ENCODE peak calls at places on chromosome 21, in eight cellular contexts. W is suprapubic skin, O is breast epithelium, C is H1, H is GM12878, J is Panc1, F is transverse colon, U is spleen. Z is an unnamed sample.

GRCh38 chr21:46639489-46640386 is 4.3 kb downstream of the PRMT2 start:
- DNase-seq in W (no peak), O (no peak), C (no peak), H (no peak), J (no peak), F (no peak), U (no peak), Z (no peak)

GRCh38 chr21:42765656-42766055 is 112.2 kb downstream of the PDE9A start:
- DNase-seq in W (no peak), O (no peak), C (no peak), H (no peak), J (no peak), F (no peak), U (peak), Z (no peak)

GRCh38 chr21:23401278-23401677 is 2206.0 kb downstream of the MRPL39 start:
- DNase-seq in W (no peak), O (no peak), C (no peak), H (no peak), J (peak), F (no peak), U (no peak), Z (no peak)

GRCh38 chr21:45542667-45543370 is 579 bp upstream of the SLC19A1 start:
- DNase-seq in W (peak), O (peak), C (no peak), H (no peak), J (no peak), F (no peak), U (peak), Z (peak)

GRCh38 chr21:17387030-17387617 is 125.7 kb upstream of the CXADR start:
- DNase-seq in W (no peak), O (no peak), C (no peak), H (peak), J (peak), F (peak), U (no peak), Z (peak)

GRCh38 chr21:46151261-46151988 is 4.0 kb downstream of the FTCD start:
- DNase-seq in W (peak), O (peak), C (no peak), H (no peak), J (no peak), F (peak), U (peak), Z (no peak)

GRCh38 chr21:36388835-36389234 is 3.6 kb downstream of the CHAF1B start:
- DNase-seq in W (peak), O (no peak), C (peak), H (no peak), J (no peak), F (no peak), U (no peak), Z (no peak)

GRCh38 chr21:42746593-42747266 is 93.3 kb downstream of the PDE9A start:
- DNase-seq in W (no peak), O (no peak), C (no peak), H (no peak), J (no peak), F (peak), U (peak), Z (no peak)

GRCh38 chr21:42614391-42614790 is 39.0 kb upstream of the PDE9A start:
- DNase-seq in W (peak), O (no peak), C (no peak), H (no peak), J (no peak), F (no peak), U (peak), Z (no peak)

GRCh38 chr21:44082648-44083436 is 24.4 kb upstream of the PWP2 start:
- DNase-seq in W (peak), O (no peak), C (no peak), H (no peak), J (no peak), F (no peak), U (no peak), Z (no peak)

GRCh38 chr21:33325222-33326067 is 675 bp downstream of the IFNAR1 start:
- DNase-seq in W (peak), O (peak), C (no peak), H (no peak), J (no peak), F (peak), U (peak), Z (no peak)

GRCh38 chr21:17925900-17926299 is 106.7 kb upstream of the C21orf91 start:
- DNase-seq in W (no peak), O (no peak), C (no peak), H (no peak), J (no peak), F (no peak), U (no peak), Z (no peak)

GRCh38 chr21:44454747-44455523 is at the start of gene LRRC3:
- DNase-seq in W (peak), O (peak), C (peak), H (peak), J (no peak), F (peak), U (peak), Z (peak)

GRCh38 chr21:43687566-43688395 is 28.4 kb downstream of the RRP1B start:
- DNase-seq in W (no peak), O (no peak), C (no peak), H (no peak), J (no peak), F (no peak), U (peak), Z (no peak)

GRCh38 chr21:36591326-36591970 is 107.5 kb upstream of the SIM2 start:
- DNase-seq in W (no peak), O (no peak), C (no peak), H (no peak), J (no peak), F (no peak), U (no peak), Z (no peak)

GRCh38 chr21:41802684-41803083 is 35.8 kb upstream of the RIPK4 start:
- DNase-seq in W (no peak), O (peak), C (no peak), H (no peak), J (no peak), F (peak), U (no peak), Z (no peak)

GRCh38 chr21:37742532-37742931 is 173.7 kb downstream of the KCNJ6 start:
- DNase-seq in W (no peak), O (no peak), C (no peak), H (no peak), J (no peak), F (no peak), U (no peak), Z (no peak)

GRCh38 chr21:36845070-36845469 is 121.4 kb downstream of the HLCS start:
- DNase-seq in W (no peak), O (no peak), C (no peak), H (no peak), J (no peak), F (no peak), U (no peak), Z (no peak)

GRCh38 chr21:33388188-33388587 is 15.0 kb upstream of the IFNGR2 start:
- DNase-seq in W (no peak), O (no peak), C (no peak), H (no peak), J (no peak), F (no peak), U (no peak), Z (no peak)

GRCh38 chr21:31253684-31254083 is 90.4 kb downstream of the TIAM1 start:
- DNase-seq in W (no peak), O (no peak), C (no peak), H (no peak), J (no peak), F (no peak), U (no peak), Z (no peak)

GRCh38 chr21:19844334-19844733 is 1153.9 kb upstream of the NCAM2 start:
- DNase-seq in W (no peak), O (no peak), C (no peak), H (no peak), J (no peak), F (no peak), U (no peak), Z (no peak)

DNA sequence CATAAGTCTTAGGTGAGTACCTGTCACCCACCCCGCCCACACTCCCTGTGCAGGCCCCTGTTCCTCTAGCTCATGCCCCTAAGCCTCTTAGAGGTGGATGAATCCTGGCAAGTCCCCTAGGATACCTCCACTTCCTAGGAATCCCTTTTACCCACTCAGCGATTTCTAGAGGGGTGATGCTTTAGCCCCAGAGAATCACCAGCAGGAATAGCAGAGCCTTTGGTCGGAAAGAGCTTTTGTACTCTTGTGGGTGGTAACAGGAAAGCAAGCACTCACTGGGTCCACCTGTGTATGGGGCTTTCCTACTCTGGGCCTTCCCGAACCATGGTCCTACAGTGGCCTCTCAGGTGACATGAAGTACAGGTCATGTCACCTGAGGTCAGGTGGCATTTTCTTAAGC is 172.4 kb downstream of the CLIC6 start:
- DNase-seq in W (peak), O (no peak), C (no peak), H (no peak), J (no peak), F (no peak), U (no peak), Z (no peak)
- TF ChIP-seq POLR2AphosphoS5 in W (no peak), O (no peak), C (no peak), H (no peak), J (no peak), F (no peak), U (no peak), Z (no peak)

GRCh38 chr21:25383545-25383944 is 223.7 kb downstream of the MRPL39 start:
- DNase-seq in W (no peak), O (no peak), C (no peak), H (no peak), J (no peak), F (no peak), U (no peak), Z (no peak)

GRCh38 chr21:25385912-25386474 is 221.3 kb downstream of the MRPL39 start:
- DNase-seq in W (no peak), O (no peak), C (no peak), H (no peak), J (peak), F (no peak), U (no peak), Z (no peak)

GRCh38 chr21:25387665-25388064 is 219.6 kb downstream of the MRPL39 start:
- DNase-seq in W (no peak), O (no peak), C (no peak), H (no peak), J (no peak), F (no peak), U (no peak), Z (no peak)

DNA sequence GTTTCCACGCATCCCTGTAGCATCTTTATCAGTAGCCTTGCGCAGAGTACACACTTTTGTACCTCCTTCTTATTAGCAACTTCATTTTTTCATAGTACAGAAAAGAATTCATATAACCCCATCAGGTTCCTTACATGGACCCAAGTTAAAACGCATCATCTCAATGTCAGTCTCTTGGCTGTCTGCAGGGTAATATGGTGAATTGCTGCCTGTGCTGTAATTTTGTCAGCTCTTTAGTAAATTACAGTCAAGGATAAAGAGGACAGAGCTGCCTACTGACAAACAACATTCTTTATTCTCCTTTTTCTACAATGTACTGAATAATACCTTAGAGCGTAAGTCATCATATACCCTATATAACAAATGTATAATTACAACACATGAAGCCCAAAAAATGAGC is 222.5 kb downstream of the MRPL39 start:
- DNase-seq in W (no peak), O (no peak), C (no peak), H (no peak), J (no peak), F (no peak), U (no peak), Z (no peak)
- TF ChIP-seq POLR2AphosphoS5 in W (no peak), O (no peak), C (no peak), H (no peak), J (no peak), F (no peak), U (no peak), Z (no peak)

GRCh38 chr21:15992171-15992570 is 262.4 kb downstream of the USP25 start:
- DNase-seq in W (no peak), O (no peak), C (no peak), H (no peak), J (peak), F (no peak), U (no peak), Z (no peak)
- TF ChIP-seq POLR2AphosphoS5 in W (no peak), O (no peak), C (no peak), H (no peak), J (no peak), F (no peak), U (no peak), Z (no peak)

DNA sequence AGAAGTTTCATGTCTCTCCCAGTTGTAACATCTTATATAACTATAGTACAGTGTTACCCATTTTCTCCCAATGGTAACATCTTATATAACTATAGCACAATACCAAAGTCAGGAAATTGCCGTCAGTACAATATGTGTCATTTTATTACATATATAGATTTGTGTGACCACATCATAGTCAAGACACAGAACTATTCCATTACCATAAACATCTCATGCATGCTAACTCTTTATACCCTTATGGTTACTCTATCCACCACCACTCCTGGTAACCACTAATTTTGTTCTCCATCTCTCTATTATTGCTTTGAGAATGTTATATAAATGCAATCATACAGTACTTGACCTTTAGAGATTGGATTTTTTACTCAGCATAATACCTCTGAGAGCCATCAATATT is 120.7 kb downstream of the BACH1 start:
- DNase-seq in W (no peak), O (no peak), C (no peak), H (no peak), J (no peak), F (no peak), U (no peak), Z (no peak)
- TF ChIP-seq POLR2AphosphoS5 in W (no peak), O (no peak), C (no peak), H (no peak), J (no peak), F (no peak), U (no peak), Z (no peak)

DNA sequence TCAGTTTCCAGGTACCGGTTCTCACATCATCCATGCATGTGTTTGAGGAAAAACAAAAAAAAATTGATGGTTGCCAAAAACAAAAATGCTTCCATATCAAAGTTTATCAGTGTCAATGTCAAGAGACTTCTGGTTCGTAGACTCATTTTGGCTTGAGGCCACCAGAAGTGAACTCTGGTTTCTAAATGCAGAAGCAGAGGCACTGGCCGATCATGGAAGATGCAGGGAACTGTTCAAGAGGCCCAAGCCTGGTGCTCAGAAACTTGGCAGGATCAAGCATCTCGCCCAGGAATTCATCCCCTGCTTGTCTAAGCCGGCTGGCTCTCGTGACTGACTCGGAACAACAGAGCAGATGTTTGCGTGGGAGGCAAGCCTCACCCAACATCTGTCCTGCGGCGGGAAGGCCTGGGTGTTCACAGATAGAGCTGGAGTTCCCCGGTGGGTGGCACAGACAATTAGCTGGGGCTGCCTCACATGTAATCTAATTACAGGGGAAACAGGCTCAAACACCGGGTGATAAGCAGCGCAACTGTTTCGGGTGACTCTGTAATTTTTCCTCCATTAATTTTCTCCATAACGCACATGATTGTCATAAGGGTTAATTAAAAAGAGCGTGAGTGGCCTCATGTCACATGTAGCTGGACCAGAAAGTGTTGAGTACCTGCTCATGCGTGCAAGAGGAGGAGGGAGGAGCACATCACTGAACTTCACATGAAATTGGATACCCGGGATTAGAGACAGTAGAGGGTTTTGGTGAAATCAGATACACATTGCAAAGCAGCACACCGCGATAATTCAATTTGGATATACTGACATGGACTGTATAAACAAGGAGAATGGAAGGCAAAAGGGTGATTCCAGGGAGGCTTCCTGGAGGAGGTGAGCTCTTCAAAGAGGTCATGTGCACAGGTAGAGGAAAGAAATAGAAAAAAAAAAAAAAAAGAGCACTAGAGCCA is 180.0 kb downstream of the ETS2 start:
- DNase-seq in W (peak), O (no peak), C (no peak), H (peak), J (no peak), F (peak), U (no peak), Z (peak)
- TF ChIP-seq POLR2AphosphoS5 in W (peak), O (peak), C (no peak), H (no peak), J (no peak), F (peak), U (peak), Z (no peak)

Z was measured in GM12892.